ENCODE peak calls at places on chromosome 19, in ten cellular contexts. U, C, R, M, D, N, Z, I, F and S are unnamed samples.

GRCh38 chr19:39355253-39355652 is 13.0 kb downstream of the SAMD4B start:
- DNase-seq in U (no peak), C (no peak), R (no peak), M (no peak), D (no peak), N (no peak), Z (no peak), I (no peak), F (no peak), S (no peak)

GRCh38 chr19:10259162-10259905 is 7.3 kb downstream of the MRPL4 start:
- DNase-seq in U (peak; percentile 81), C (peak; percentile 98), R (peak; percentile 85), M (peak; percentile 95), D (peak; percentile 88), N (peak; percentile 87), Z (peak; percentile 85), I (peak; percentile 87), F (peak; percentile 96), S (peak; percentile 93)

GRCh38 chr19:6110360-6110977 is at the start of gene RFX2:
- DNase-seq in U (peak; percentile 97), C (peak; percentile 99), R (peak; percentile 100), M (peak; percentile 99), D (peak; percentile 99), N (peak; percentile 99), Z (peak; percentile 99), I (peak; percentile 99), F (peak; percentile 100), S (peak; percentile 99)

GRCh38 chr19:38898788-38899446 is 501 bp downstream of the SIRT2 start:
- DNase-seq in U (no peak), C (no peak), R (no peak), M (no peak), D (no peak), N (peak; percentile 19), Z (no peak), I (peak; percentile 61), F (no peak), S (no peak)

GRCh38 chr19:5150902-5151741 is 182.2 kb downstream of the KDM4B start:
- DNase-seq in U (no peak), C (no peak), R (peak; percentile 65), M (peak; percentile 41), D (no peak), N (no peak), Z (no peak), I (no peak), F (peak; percentile 48), S (no peak)

GRCh38 chr19:31639306-31639705 is 290.1 kb upstream of the TSHZ3 start:
- DNase-seq in U (no peak), C (no peak), R (no peak), M (no peak), D (no peak), N (peak; percentile 3), Z (no peak), I (no peak), F (no peak), S (no peak)

GRCh38 chr19:17296278-17296677 is 6.9 kb downstream of the ABHD8 start:
- DNase-seq in U (no peak), C (no peak), R (no peak), M (no peak), D (no peak), N (no peak), Z (no peak), I (no peak), F (no peak), S (no peak)

GRCh38 chr19:38919837-38920528 is 8.0 kb upstream of the CCER2 start:
- DNase-seq in U (no peak), C (no peak), R (peak; percentile 60), M (no peak), D (peak; percentile 24), N (no peak), Z (no peak), I (no peak), F (no peak), S (no peak)

GRCh38 chr19:50024719-50025021 is 502 bp downstream of the VRK3 start:
- DNase-seq in U (no peak), C (no peak), R (no peak), M (no peak), D (no peak), N (no peak), Z (no peak), I (no peak), F (no peak), S (no peak)

GRCh38 chr19:16595097-16595496 is 22.9 kb upstream of the SLC35E1 start:
- DNase-seq in U (no peak), C (no peak), R (no peak), M (no peak), D (no peak), N (no peak), Z (no peak), I (no peak), F (no peak), S (no peak)

DNA sequence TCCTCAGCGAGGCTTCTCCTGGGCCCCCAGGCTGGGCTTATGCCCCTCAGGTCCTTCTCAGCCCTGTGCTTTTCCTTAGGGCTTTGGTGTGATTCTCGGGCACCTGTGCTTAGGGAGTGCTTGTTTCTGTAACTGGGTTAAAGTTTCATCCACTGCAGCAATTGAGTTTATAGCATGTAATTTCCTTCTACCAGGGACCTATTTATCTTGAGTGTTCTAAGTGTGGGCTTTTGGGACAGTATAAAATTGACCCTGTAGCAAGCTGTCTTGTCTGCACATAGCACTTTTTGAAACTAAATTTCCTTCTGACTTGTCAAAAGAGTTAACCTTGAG is 47.6 kb downstream of the GATAD2A start:
- DNase-seq in U (no peak), C (no peak), R (no peak), M (no peak), D (no peak), N (no peak), Z (no peak), I (no peak), F (no peak), S (no peak)
- H3K27ac ChIP-seq in U (no peak overlapping the region), C (no peak overlapping the region), R (no peak overlapping the region), M (peak overlapping the region; percentile 55), D (no peak overlapping the region), N (no peak overlapping the region), Z (no peak overlapping the region), I (no peak overlapping the region), F (no peak overlapping the region), S (no peak overlapping the region)

DNA sequence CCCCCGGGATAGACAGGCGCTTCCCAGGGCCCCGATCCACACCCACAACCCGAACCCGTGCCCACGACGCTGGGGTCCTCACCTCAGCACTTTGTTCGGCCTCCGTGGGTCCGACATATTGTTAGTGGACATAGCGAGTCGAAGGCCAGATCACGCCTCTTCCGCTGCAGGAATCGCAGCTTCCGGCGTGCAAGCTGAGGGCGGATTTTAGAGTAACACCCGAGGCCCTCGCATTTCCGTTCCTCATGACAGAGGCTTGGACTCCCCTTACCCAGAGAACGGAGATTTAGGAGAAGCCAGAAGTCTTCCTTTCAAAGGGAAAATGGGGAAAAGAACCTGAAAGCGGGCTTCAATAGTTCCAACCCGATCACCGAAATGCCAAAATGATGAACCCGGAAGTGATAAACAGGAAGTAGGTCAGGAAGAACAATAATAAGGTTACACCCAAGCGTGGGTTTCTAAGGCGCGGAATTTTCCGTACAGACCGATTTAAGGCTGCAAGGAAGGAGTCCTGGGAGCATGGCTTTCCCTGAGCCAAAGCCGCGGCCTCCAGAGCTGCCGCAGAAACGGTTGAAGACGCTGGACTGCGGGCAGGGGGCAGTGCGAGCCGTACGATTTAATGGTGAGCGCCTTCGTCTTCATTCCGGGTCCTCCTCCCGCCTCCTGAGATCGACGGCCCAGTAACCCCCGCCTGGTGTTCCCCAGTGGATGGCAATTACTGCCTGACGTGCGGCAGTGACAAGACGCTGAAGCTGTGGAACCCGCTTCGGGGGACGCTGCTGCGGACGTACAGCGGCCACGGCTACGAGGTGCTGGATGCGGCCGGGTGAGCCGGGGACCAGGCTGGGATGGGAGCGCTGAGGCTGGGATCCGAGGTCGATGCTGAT is 2.9 kb downstream of the WDR83 start:
- DNase-seq in U (peak; percentile 48), C (peak; percentile 87), R (peak; percentile 86), M (peak; percentile 86), D (peak; percentile 81), N (peak; percentile 90), Z (peak; percentile 83), I (peak; percentile 86), F (peak; percentile 93), S (peak; percentile 94)
- H3K4me1 ChIP-seq in U (peaks cover 35% of the 10 kb centered on the region), C (no peaks in the 10 kb centered on the region), R (peaks cover 34% of the 10 kb centered on the region), M (peaks cover 46% of the 10 kb centered on the region), D (peaks cover 44% of the 10 kb centered on the region), N (peaks cover 19% of the 10 kb centered on the region), Z (peaks cover 12% of the 10 kb centered on the region), I (no peaks in the 10 kb centered on the region), F (peaks cover 7% of the 10 kb centered on the region), S (peaks cover 28% of the 10 kb centered on the region)

DNA sequence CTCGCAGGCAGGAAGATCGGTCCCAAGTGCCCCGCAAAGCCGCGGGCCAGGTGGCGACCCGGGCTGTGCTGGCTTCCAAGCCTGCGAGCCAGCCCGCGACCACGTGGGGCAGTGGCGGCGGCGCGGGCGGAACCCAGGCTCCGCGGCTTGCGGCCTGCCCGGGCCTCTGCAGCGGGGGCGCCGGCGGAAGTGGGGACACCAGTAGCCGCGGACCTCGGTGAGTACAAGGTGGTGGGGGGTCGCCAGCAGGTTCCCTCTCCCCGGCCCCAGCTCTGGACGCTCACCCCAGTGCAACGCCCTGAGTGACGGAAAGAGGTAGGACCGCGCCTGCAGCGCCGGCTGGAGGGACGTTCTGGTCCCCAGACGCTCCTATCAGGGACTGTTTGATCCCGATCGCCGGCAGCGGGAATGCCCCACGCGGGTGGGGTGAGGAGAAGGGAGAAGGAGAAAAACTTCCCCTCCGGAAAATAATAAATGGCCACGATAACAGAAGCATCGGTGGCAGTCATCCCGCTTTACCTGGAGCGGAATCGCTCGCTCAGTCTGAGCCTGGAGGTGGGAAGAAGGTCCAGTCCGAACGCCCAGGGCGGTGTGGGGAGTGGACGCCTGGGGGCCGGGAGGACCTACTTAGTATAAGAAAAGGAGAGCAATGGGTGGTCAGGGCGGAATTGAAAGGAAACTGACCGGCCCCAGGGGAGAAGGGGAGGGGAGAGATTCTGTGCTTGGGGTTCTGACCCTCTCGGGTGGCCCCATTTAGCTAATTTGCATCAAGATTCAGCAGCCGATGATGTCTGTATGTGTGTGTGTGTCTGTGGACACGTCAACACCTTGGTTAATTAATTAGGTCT is at the start of gene GEMIN7:
- DNase-seq in U (peak; percentile 53), C (peak; percentile 94), R (peak; percentile 76), M (peak; percentile 81), D (peak; percentile 73), N (peak; percentile 82), Z (peak; percentile 72), I (peak; percentile 70), F (peak; percentile 89), S (peak; percentile 74)
- H3K27ac ChIP-seq in U (no peak within 1 kb of the TSS), C (peak within 1 kb of the TSS; percentile 71), R (peak within 1 kb of the TSS; percentile 70), M (peak within 1 kb of the TSS; percentile 80), D (peak within 1 kb of the TSS; percentile 69), N (peak within 1 kb of the TSS; percentile 88), Z (no peak within 1 kb of the TSS), I (peak within 1 kb of the TSS; percentile 68), F (peak within 1 kb of the TSS; percentile 73), S (peak within 1 kb of the TSS; percentile 11)

GRCh38 chr19:46469541-46470185 is 1.7 kb downstream of the PNMA8A start:
- DNase-seq in U (no peak), C (no peak), R (peak; percentile 64), M (no peak), D (no peak), N (no peak), Z (peak; percentile 60), I (no peak), F (peak; percentile 66), S (no peak)
- H3K4me1 ChIP-seq in U (peaks cover 13% of the 10 kb centered on the region), C (peaks cover 7% of the 10 kb centered on the region), R (peaks cover 30% of the 10 kb centered on the region), M (peaks cover 14% of the 10 kb centered on the region), D (peaks cover 14% of the 10 kb centered on the region), N (peaks cover 13% of the 10 kb centered on the region), Z (peaks cover 8% of the 10 kb centered on the region), I (no peaks in the 10 kb centered on the region), F (no peaks in the 10 kb centered on the region), S (peaks cover 22% of the 10 kb centered on the region)